ENCODE peak calls at places on chromosomes 12 and 14, in six cellular contexts. D, G, X, S, N and B are unnamed samples.

GRCh38 chr12:59484575-59484974 is 111.3 kb upstream of the SLC16A7 start:
- DNase-seq in G (no peak), X (no peak), N (no peak), D (no peak), S (no peak), B (no peak)

GRCh38 chr14:67004521-67004920 is 184.7 kb upstream of the GARIN2 start:
- DNase-seq in G (no peak), D (no peak), S (no peak), X (no peak), N (no peak), B (no peak)

GRCh38 chr12:25493682-25494081 is 59.4 kb downstream of the LMNTD1 start:
- DNase-seq in D (no peak), X (no peak), S (no peak), N (no peak), G (no peak), B (no peak)

GRCh38 chr12:62552906-62553556 is 86.4 kb downstream of the MON2 start:
- DNase-seq in D (no peak), N (no peak), X (no peak), S (no peak), G (no peak), B (no peak)

GRCh38 chr14:61192970-61193369 is 88.2 kb downstream of the TMEM30B start:
- DNase-seq in G (no peak), N (no peak), S (no peak), D (no peak), X (no peak), B (no peak)

GRCh38 chr12:98401427-98401826 is 114.0 kb upstream of the TMPO start:
- DNase-seq in X (no peak), G (no peak), D (peak; percentile 3), S (no peak), N (no peak), B (no peak)

GRCh38 chr12:120816363-120816762 is 87.8 kb downstream of the SPPL3 start:
- DNase-seq in S (no peak), D (no peak), X (no peak), G (no peak), N (no peak), B (no peak)

GRCh38 chr14:71467419-71467818 is 464.8 kb upstream of the RGS6 start:
- DNase-seq in N (no peak), G (no peak), S (no peak), D (no peak), X (no peak), B (no peak)